ENCODE peak calls at places on chromosomes 7 and 10, in ten cellular contexts. X is effector memory CD8-positive, alpha-beta T cell; O is T-helper 17 cell; A is activated naive CD8-positive, alpha-beta T cell treated with anti-CD3 and anti-CD28 coated beads, Interleukin-2, amount 10 ng/mL, durations not matched to agents 7 days and 5 days; P is HCT116; Z is foreskin keratinocyte; H is mucosa of descending colon; D is Right ventricle myocardium superior; N is stimulated activated effector memory CD8-positive, alpha-beta T cell treated with anti-CD3 and anti-CD28 coated beads, Interleukin-12 subunit alpha, Interleukin-12 subunit beta, amount 100 ng/mL, for 72 hours; G is left lung. S is an unnamed sample.

GRCh38 chr7:158903897-158904541 is 47.7 kb downstream of the DYNC2I1 start:
- ATAC-seq in X (no peak), O (no peak), A (no peak), P (no peak), Z (no peak), H (peak; percentile 94), D (no peak), N (no peak), G (no peak), S (no peak)

GRCh38 chr7:25014735-25015134 is 34.8 kb upstream of the OSBPL3 start:
- ATAC-seq in X (no peak), O (no peak), A (no peak), P (no peak), Z (peak; percentile 88), H (no peak), D (no peak), N (no peak), G (peak; percentile 41), S (no peak)

GRCh38 chr10:14500172-14500765 is 169.5 kb upstream of the FRMD4A start:
- ATAC-seq in X (no peak), O (no peak), A (no peak), P (no peak), Z (no peak), H (peak; percentile 91), D (no peak), N (peak; percentile 39), G (no peak), S (no peak)

GRCh38 chr7:92057375-92057774 is 76.9 kb downstream of the CYP51A1 start:
- ATAC-seq in X (no peak), O (no peak), A (no peak), P (peak; percentile 50), Z (peak; percentile 58), H (peak; percentile 95), D (peak; percentile 63), N (no peak), G (peak; percentile 77), S (no peak)

GRCh38 chr7:142349670-142350405 is 92.0 kb upstream of the PRSS58 start:
- ATAC-seq in X (no peak), O (no peak), A (no peak), P (no peak), Z (peak; percentile 97), H (no peak), D (no peak), N (no peak), G (no peak), S (no peak)

GRCh38 chr10:64067009-64067606 is 545.9 kb downstream of the REEP3 start:
- ATAC-seq in X (no peak), O (no peak), A (no peak), P (no peak), Z (no peak), H (no peak), D (peak; percentile 18), N (no peak), G (no peak), S (no peak)

GRCh38 chr7:521221-522070 is 1.8 kb upstream of the PDGFA start:
- ATAC-seq in X (no peak), O (no peak), A (no peak), P (no peak), Z (no peak), H (no peak), D (peak; percentile 53), N (no peak), G (peak; percentile 13), S (no peak)

GRCh38 chr10:104253106-104253505 is 1.6 kb upstream of the GSTO1 start:
- ATAC-seq in X (no peak), O (no peak), A (no peak), P (no peak), Z (no peak), H (peak; percentile 40), D (no peak), N (no peak), G (no peak), S (no peak)

GRCh38 chr10:73935895-73936294 is 25.0 kb downstream of the PLAU start:
- ATAC-seq in X (no peak), O (no peak), A (no peak), P (no peak), Z (no peak), H (peak; percentile 31), D (no peak), N (no peak), G (no peak), S (no peak)

GRCh38 chr7:27677912-27678612 is 15.4 kb upstream of the HIBADH start:
- ATAC-seq in X (no peak), O (no peak), A (no peak), P (peak; percentile 85), Z (peak; percentile 97), H (peak; percentile 97), D (peak; percentile 74), N (peak; percentile 73), G (peak; percentile 89), S (peak; percentile 78)

GRCh38 chr10:112231602-112232001 is 48.0 kb upstream of the GPAM start:
- ATAC-seq in X (no peak), O (no peak), A (no peak), P (no peak), Z (no peak), H (no peak), D (no peak), N (no peak), G (no peak), S (no peak)

GRCh38 chr7:151119055-151119415 is 32.8 kb downstream of the AGAP3 start:
- ATAC-seq in X (no peak), O (no peak), A (no peak), P (no peak), Z (no peak), H (no peak), D (no peak), N (no peak), G (no peak), S (no peak)

GRCh38 chr10:6917125-6917524 is 337.0 kb upstream of the PRKCQ start:
- ATAC-seq in X (no peak), O (no peak), A (no peak), P (no peak), Z (no peak), H (no peak), D (no peak), N (no peak), G (no peak), S (no peak)

GRCh38 chr7:120233338-120233737 is 39.6 kb upstream of the KCND2 start:
- ATAC-seq in X (no peak), O (no peak), A (no peak), P (no peak), Z (no peak), H (no peak), D (no peak), N (no peak), G (no peak), S (no peak)

GRCh38 chr7:132205515-132205914 is 370.8 kb downstream of the PLXNA4 start:
- ATAC-seq in X (no peak), O (no peak), A (no peak), P (no peak), Z (no peak), H (no peak), D (no peak), N (no peak), G (no peak), S (no peak)

GRCh38 chr10:85060944-85061343 is 732.6 kb downstream of the CCSER2 start:
- ATAC-seq in X (no peak), O (no peak), A (no peak), P (no peak), Z (no peak), H (no peak), D (no peak), N (no peak), G (no peak), S (peak; percentile 46)

S was measured in gastroesophageal sphincter.